ENCODE peak calls at places on chromosomes 11 and 22, in six cellular contexts. T is endothelial cell of umbilical vein, V is HL-60, G is body of pancreas, Q is mucosa of descending colon, R is K562. I is an unnamed sample.

GRCh38 chr11:130144721-130145327 is 14.8 kb upstream of the ST14 start:
- DNase-seq in V (no peak), G (no peak), T (no peak), Q (no peak), R (no peak), I (no peak)

GRCh38 chr11:11481371-11481770 is 128.3 kb upstream of the CSNK2A3 start:
- DNase-seq in V (no peak), Q (no peak), G (no peak), T (no peak), R (no peak), I (no peak)

GRCh38 chr11:15775797-15776196 is 580.5 kb downstream of the SOX6 start:
- DNase-seq in V (no peak), T (no peak), R (no peak), G (no peak), Q (no peak), I (no peak)

GRCh38 chr22:35984183-35984710 is 44.4 kb downstream of the RBFOX2 start:
- DNase-seq in R (no peak), T (no peak), V (no peak), G (no peak), Q (no peak), I (no peak)

GRCh38 chr11:86624366-86624765 is 48.0 kb downstream of the ME3 start:
- DNase-seq in Q (no peak), V (no peak), T (no peak), R (no peak), G (no peak), I (no peak)

GRCh38 chr22:23236440-23237139 is 56.3 kb downstream of the BCR start:
- DNase-seq in G (no peak), V (no peak), Q (no peak), T (no peak), R (no peak), I (no peak)

GRCh38 chr11:44780940-44781631 is 54.3 kb downstream of the TSPAN18 start:
- DNase-seq in R (peak; percentile 95), T (no peak), V (no peak), Q (no peak), G (no peak), I (peak; percentile 50)

GRCh38 chr11:103673773-103674172 is 362.7 kb upstream of the DDI1 start:
- DNase-seq in R (no peak), T (peak; percentile 64), Q (no peak), V (no peak), G (no peak), I (no peak)

GRCh38 chr11:120172054-120172881 is 34.4 kb upstream of the TRIM29 start:
- DNase-seq in G (peak; percentile 76), V (peak; percentile 43), Q (peak; percentile 75), R (peak; percentile 61), T (peak; percentile 39), I (no peak)

GRCh38 chr22:19983701-19984100 is 32.9 kb downstream of the ARVCF start:
- DNase-seq in Q (peak; percentile 16), T (no peak), G (no peak), R (no peak), V (no peak), I (peak; percentile 73)

GRCh38 chr22:21100149-21101032 is 54.6 kb downstream of the LRRC74B start:
- DNase-seq in Q (no peak), G (no peak), R (no peak), V (no peak), T (no peak), I (no peak)

GRCh38 chr11:68040957-68041591 is 2.2 kb downstream of the TCIRG1 start:
- DNase-seq in Q (no peak), V (peak; percentile 28), R (no peak), T (no peak), G (peak; percentile 66), I (peak; percentile 84)

GRCh38 chr22:48239461-48240164 is 1477.2 kb downstream of the TBC1D22A start:
- DNase-seq in R (no peak), T (no peak), Q (no peak), G (no peak), V (no peak), I (peak; percentile 44)

GRCh38 chr11:103053997-103054396 is 38.0 kb downstream of the DCUN1D5 start:
- DNase-seq in Q (no peak), T (no peak), R (no peak), V (no peak), G (no peak), I (no peak)

GRCh38 chr11:113991170-113991569 is 16.3 kb downstream of the HTR3A start:
- DNase-seq in Q (no peak), V (no peak), G (peak; percentile 25), T (peak; percentile 38), R (peak; percentile 50), I (no peak)

GRCh38 chr11:128701086-128701485 is 7.2 kb downstream of the FLI1 start:
- DNase-seq in G (no peak), R (no peak), T (peak; percentile 36), Q (no peak), V (no peak), I (no peak)

GRCh38 chr11:50169634-50170033 is 137.0 kb downstream of the OR4C45 start:
- DNase-seq in R (no peak), Q (no peak), G (no peak), V (no peak), T (no peak), I (no peak)

GRCh38 chr22:49657275-49657973 is 170.2 kb downstream of the BRD1 start:
- DNase-seq in V (peak; percentile 91), R (peak; percentile 92), T (peak; percentile 96), G (no peak), Q (peak; percentile 45), I (peak; percentile 93)

DNA sequence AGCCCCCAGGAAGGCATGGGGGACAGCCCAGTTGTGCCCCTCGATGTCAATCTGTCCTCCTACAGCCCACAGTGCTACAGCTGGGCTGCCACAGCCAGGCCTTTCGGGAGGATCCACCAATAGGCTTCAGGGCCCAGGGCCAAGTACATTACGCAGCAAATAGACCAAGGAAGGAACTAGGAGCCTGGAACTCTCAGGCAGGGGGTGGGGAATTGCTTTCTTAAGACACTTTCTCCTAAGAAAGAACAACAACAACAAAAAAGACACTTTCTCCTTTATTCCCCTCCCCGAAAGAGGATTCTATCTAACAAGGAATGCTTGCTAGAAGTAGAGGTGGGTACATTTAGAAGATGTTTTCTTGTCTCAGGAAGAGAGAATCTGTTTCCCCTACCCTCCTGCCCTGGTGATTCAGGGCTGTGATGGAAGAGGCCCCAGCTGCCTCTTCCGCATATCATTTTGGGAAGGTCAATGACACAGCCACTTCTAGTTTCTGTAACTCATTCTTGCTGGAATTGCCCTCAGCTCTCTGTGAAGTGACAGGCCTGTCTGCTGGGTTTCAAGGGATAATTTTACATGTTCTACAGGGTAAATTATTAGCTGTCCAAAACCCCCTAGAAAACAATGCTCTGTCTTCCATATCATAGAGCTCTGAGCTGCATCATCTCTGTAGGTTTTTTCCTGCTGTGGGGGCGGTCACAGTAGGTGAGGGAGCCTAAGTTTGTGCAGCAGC is 6.0 kb upstream of the MALAT1 start:
- DNase-seq in T (peak; percentile 81), Q (peak; percentile 75), R (peak; percentile 88), V (peak; percentile 55), G (no peak), I (no peak)
- H3K4me3 ChIP-seq in T (no peak overlapping the region), Q (no peak overlapping the region), R (peak overlapping the region; percentile 4), V (no peak overlapping the region), G (no peak overlapping the region), I (no peak overlapping the region)

DNA sequence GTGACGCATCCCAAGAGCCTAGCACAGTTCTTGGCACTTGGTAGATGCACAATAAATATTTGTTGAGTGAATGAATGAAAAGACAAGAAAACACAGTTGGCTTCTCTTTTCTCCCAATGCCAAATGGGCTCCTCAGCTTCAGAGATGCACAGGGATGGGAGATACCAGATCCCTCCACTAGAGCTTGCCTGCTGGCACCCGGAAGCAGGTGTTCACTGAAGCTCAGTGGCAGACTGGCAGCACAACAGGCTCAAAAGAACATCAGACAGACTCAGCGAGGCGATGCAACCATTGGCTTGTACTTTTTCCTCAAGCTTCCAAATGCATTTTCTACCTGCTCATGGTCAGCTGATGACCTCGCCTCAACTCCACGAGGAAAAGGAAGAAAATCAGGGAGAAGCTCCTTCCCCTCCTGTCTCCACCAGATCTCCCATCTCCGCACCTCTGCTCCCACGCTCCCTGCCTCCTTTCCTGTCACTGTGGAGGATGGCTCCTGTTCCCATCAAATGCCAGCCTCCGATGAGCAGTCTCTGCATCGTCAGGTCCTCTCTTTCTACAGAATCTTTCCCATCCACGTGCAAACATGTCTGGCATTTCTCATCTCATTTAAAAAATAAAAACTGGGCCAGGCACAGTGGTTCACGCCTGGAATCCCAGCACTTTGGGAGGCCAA is 5.8 kb downstream of the RAPSN start:
- DNase-seq in T (no peak), G (no peak), R (no peak), Q (no peak), V (no peak), I (no peak)
- TF ChIP-seq CTCF in T (no peak), G (no peak), R (no peak), Q (no peak), V (no peak), I (no peak)

DNA sequence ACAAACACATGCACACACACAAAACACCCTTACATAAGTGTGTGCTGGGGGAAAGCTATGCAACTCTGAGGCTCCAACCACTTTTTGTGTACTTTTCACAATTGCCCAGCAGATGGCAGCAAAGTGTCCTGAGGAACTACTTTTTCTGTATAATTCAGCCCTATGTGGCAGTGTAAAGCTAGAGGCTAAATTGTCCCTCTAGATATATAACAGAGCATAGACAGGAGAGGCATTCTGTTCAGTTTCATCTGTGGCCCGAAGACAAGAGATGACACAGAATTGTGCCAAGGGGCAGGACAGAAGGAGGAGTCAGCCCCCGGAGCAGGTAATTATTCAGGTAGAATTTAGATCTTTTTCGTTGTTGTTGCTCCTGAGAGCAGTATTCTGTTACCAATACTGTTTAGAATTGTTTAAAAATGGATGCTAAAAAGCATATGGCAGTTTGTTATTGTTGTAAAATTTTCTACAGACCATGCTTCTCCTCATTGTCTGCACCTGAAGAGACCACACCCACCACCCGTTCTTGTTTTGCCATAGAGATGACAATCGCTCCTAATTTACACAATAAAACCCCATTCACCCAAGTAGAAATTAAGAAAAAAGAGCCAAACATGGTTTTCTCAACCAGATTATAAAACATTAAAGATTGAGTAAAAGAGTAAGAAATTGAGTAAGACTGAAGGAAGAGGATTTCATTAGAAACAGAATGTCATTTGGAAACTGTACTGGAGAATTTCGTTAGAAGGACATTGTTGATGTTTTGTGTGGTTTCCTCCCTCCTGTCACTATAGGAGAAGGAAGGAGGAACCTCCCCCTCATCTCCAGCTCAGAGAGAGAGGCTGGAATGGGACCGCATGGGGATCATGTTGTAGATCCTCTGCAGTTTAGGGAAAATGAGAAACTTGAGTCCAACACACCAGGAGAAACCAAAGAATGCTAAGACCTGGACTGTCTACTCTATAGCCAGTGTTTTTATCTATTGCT is 14.5 kb upstream of the MS4A7 start:
- DNase-seq in Q (no peak), G (peak; percentile 74), V (peak; percentile 83), T (peak; percentile 67), R (peak; percentile 63), I (no peak)
- H3K4me3 ChIP-seq in Q (no peak overlapping the region), G (no peak overlapping the region), V (no peak overlapping the region), T (no peak overlapping the region), R (no peak overlapping the region), I (peak overlapping the region; percentile 10)

DNA sequence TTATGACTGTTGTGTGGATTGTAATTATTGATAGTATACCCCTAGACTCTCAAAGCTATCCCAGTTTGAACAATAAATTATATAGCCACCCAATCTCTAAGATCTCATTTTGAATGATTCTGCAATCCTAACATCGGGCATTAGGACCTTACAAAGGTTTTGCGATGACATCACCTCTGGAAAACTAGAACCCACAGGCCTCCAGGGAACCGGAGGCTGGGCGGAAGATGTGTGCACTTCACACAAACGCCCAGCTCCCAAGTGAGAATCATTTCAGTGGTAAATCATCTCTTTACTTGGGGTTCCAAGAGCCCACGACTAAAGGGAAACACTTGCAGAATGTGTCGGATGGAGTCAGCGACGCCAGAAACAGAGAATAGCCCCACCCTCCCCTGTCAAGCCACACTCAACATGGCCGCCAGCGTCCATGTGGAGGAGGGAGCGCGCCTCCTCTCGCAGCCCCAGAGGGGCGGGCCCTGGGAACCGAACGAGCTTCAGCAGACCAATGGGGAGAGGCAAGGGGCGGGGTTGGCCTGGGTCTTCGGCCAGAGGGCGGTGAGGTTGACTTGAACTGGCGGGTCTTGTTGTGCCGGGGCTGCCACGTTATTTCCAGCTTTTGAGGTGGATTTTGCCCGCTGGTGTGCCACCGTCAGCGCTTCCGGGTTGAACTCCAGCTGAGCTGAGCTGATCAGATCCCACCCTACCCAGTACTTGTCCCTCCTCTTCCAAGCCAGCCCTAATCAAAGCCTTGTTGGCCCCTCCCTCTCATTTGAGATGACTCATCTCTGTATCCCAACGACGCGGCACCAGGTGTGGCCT is 8.4 kb upstream of the MRPL48 start:
- DNase-seq in Q (peak; percentile 98), T (peak; percentile 99), G (peak; percentile 99), R (peak; percentile 99), V (peak; percentile 96), I (peak; percentile 100)
- TF ChIP-seq CTCF in Q (no peak), T (no peak), G (no peak), R (no peak), V (no peak), I (peak; percentile 13)

I was measured in spleen.